ENCODE peak calls at places on chromosomes 11 and 22, in nine cellular contexts. W, I, O, Q, R, Y, N, J and C are unnamed samples. For H4K20me1, the result is how much of the 10 kb centered on the place peaks cover.

GRCh38 chr22:44842417-44842816 is 90.0 kb downstream of the ARHGAP8 start:
- DNase-seq in J (no peak), W (no peak), Q (no peak), R (no peak), O (no peak), I (no peak), Y (no peak), N (no peak), C (peak)

GRCh38 chr11:95549276-95549675 is 240.3 kb downstream of the FAM76B start:
- DNase-seq in W (no peak), N (no peak), O (no peak), J (no peak), Q (no peak), Y (no peak), R (no peak), I (no peak), C (no peak)

GRCh38 chr22:32122899-32123298 is 36.2 kb downstream of the C22orf42 start:
- DNase-seq in Q (no peak), I (no peak), O (no peak), Y (no peak), W (no peak), J (no peak), N (no peak), R (no peak), C (peak)

GRCh38 chr11:119055901-119056300 is 1.1 kb downstream of the HYOU1 start:
- DNase-seq in I (peak), W (peak), N (peak), Q (peak), J (peak), R (peak), O (peak), Y (peak), C (peak)

GRCh38 chr11:1778141-1778911 is 14.6 kb upstream of the CTSD start:
- DNase-seq in O (no peak), Y (no peak), J (peak), R (no peak), I (no peak), N (no peak), Q (no peak), W (no peak), C (peak)

GRCh38 chr11:27421819-27422494 is 50.6 kb downstream of the LGR4 start:
- DNase-seq in O (no peak), W (no peak), Q (no peak), I (peak), Y (no peak), R (no peak), N (no peak), J (no peak), C (no peak)

GRCh38 chr11:1640076-1640946 is 10.7 kb downstream of the KRTAP5-5 start:
- DNase-seq in Q (peak), N (peak), I (peak), J (peak), R (peak), Y (no peak), O (no peak), W (peak), C (peak)

GRCh38 chr22:27797793-27798525 is 3.6 kb downstream of the MN1 start:
- DNase-seq in Y (no peak), N (peak), O (no peak), R (no peak), J (no peak), I (no peak), Q (no peak), W (no peak), C (peak)

GRCh38 chr22:48309115-48309705 is 1518.5 kb downstream of the BRD1 start:
- DNase-seq in R (no peak), J (no peak), Y (no peak), O (no peak), Q (no peak), W (no peak), N (no peak), I (no peak), C (no peak)

GRCh38 chr11:6572215-6572614 is 31.2 kb downstream of the RRP8 start:
- DNase-seq in O (no peak), W (no peak), N (no peak), J (peak), Q (no peak), R (no peak), I (peak), Y (peak), C (peak)

GRCh38 chr11:117761993-117762392 is 35.0 kb downstream of the DSCAML1 start:
- DNase-seq in N (no peak), J (no peak), I (no peak), Y (no peak), R (no peak), O (no peak), W (no peak), Q (no peak), C (no peak)

GRCh38 chr11:2708151-2708581 is 8.4 kb upstream of the KCNQ1OT1 start:
- DNase-seq in Y (no peak), Q (no peak), R (no peak), O (no peak), W (no peak), N (no peak), J (no peak), I (no peak), C (peak)

GRCh38 chr11:57566035-57566504 is 1.4 kb downstream of the UBE2L6 start:
- DNase-seq in J (peak), O (no peak), R (no peak), Y (peak), W (peak), Q (peak), N (no peak), I (peak), C (peak)

GRCh38 chr11:64916040-64916847 is 765 bp downstream of the ATG2A start:
- DNase-seq in J (peak), I (peak), Y (peak), R (peak), O (no peak), W (peak), Q (peak), N (peak), C (peak)

GRCh38 chr11:4127357-4127756 is 32.8 kb downstream of the RRM1 start:
- DNase-seq in R (no peak), W (no peak), Q (no peak), Y (no peak), I (no peak), O (no peak), J (no peak), N (no peak), C (no peak)

GRCh38 chr11:92136792-92137191 is 87.8 kb upstream of the FAT3 start:
- DNase-seq in O (no peak), R (peak), W (peak), Q (no peak), I (no peak), N (peak), Y (no peak), J (no peak), C (no peak)

GRCh38 chr11:77779935-77780334 is 40.6 kb downstream of the RSF1 start:
- DNase-seq in R (peak), I (peak), W (peak), Y (peak), O (no peak), Q (no peak), J (peak), N (peak), C (peak)

GRCh38 chr11:71097506-71098240 is 154.7 kb downstream of the SHANK2 start:
- DNase-seq in Q (no peak), R (no peak), I (no peak), Y (no peak), O (no peak), W (no peak), J (no peak), N (no peak), C (peak)

GRCh38 chr11:68430384-68430783 is 30.2 kb upstream of the PPP6R3 start:
- DNase-seq in N (no peak), Q (no peak), W (no peak), Y (no peak), O (no peak), I (no peak), R (no peak), J (no peak), C (peak)

GRCh38 chr11:8262552-8263108 is 1.0 kb downstream of the LMO1 start:
- DNase-seq in J (peak), Q (no peak), I (peak), W (peak), Y (peak), O (no peak), N (peak), R (peak), C (peak)

GRCh38 chr11:61516675-61517516 is 8.3 kb downstream of the LRRC10B start:
- DNase-seq in J (no peak), Y (no peak), N (peak), I (peak), W (peak), R (peak), Q (peak), O (no peak), C (peak)

GRCh38 chr11:33941637-33942160 is 49.8 kb upstream of the LMO2 start:
- DNase-seq in O (peak), R (no peak), J (no peak), Y (no peak), I (no peak), Q (no peak), N (no peak), W (no peak), C (peak)
- H4K20me1 ChIP-seq in O (under half), R (under half), J (under half), Y (under half), I (under half), Q (under half), N (under half), W (under half), C (under half)

GRCh38 chr11:46347637-46348311 is 511 bp downstream of the DGKZ start:
- DNase-seq in N (no peak), Q (no peak), R (no peak), I (no peak), Y (no peak), O (no peak), W (no peak), J (no peak), C (peak)

GRCh38 chr11:46348566-46348981 is 1.3 kb downstream of the DGKZ start:
- DNase-seq in Y (no peak), N (no peak), I (no peak), W (no peak), R (no peak), Q (no peak), O (no peak), J (no peak), C (peak)

GRCh38 chr11:46345881-46346484 is 1.3 kb upstream of the DGKZ start:
- DNase-seq in Q (no peak), R (no peak), N (no peak), Y (no peak), O (no peak), I (no peak), W (no peak), J (peak), C (peak)

GRCh38 chr11:46345131-46345597 is 2.1 kb upstream of the DGKZ start:
- DNase-seq in W (no peak), R (peak), J (peak), I (no peak), Q (peak), N (peak), Y (no peak), O (no peak), C (peak)

GRCh38 chr11:46346886-46347636 is at the start of gene DGKZ:
- DNase-seq in Q (peak), R (peak), N (peak), Y (peak), O (peak), W (peak), I (peak), J (peak), C (peak)
- TF ChIP-seq CTCF in Q (peak), R (peak), N (peak), Y (peak), O (peak), W (peak), I (peak), J (peak), C (peak)

DNA sequence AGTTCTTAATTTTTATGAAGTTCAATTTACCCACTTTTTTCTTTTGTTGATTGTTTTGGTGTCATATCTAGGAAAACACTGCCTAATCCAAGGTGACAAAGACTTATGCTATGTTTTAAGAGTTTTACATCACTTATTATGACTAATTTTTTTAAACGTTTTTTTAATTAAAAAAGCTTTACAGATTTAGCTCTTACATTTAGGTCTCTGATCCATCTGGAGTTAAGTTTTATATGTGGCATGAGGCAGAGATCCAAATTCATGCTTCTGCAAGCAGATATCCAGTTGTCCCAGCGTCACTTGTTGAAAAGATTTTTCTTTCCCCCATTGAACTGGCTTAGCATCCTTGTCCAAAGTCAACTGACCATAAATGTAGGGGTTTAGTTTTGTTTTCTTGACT is 72.6 kb downstream of the PACSIN2 start:
- DNase-seq in Q (no peak), J (no peak), W (no peak), Y (no peak), I (no peak), N (no peak), O (no peak), R (no peak), C (no peak)
- H4K20me1 ChIP-seq in Q (under half), J (under half), W (under half), Y (half or more), I (under half), N (half or more), O (under half), R (half or more), C (under half)

GRCh38 chr11:16898274-16898985 is 115.8 kb downstream of the PLEKHA7 start:
- DNase-seq in I (no peak), W (no peak), R (no peak), Y (no peak), N (no peak), O (no peak), J (no peak), Q (no peak), C (no peak)

GRCh38 chr11:16902182-16902581 is 112.0 kb downstream of the PLEKHA7 start:
- DNase-seq in J (peak), N (no peak), W (no peak), R (no peak), Y (peak), I (no peak), Q (no peak), O (peak), C (no peak)

GRCh38 chr11:16899708-16900107 is 114.5 kb downstream of the PLEKHA7 start:
- DNase-seq in O (no peak), W (no peak), Y (no peak), R (no peak), Q (no peak), I (no peak), J (no peak), N (no peak), C (no peak)

GRCh38 chr11:16905375-16905774 is 108.8 kb downstream of the PLEKHA7 start:
- DNase-seq in O (no peak), R (no peak), Y (no peak), W (no peak), N (no peak), J (no peak), Q (no peak), I (no peak), C (no peak)

DNA sequence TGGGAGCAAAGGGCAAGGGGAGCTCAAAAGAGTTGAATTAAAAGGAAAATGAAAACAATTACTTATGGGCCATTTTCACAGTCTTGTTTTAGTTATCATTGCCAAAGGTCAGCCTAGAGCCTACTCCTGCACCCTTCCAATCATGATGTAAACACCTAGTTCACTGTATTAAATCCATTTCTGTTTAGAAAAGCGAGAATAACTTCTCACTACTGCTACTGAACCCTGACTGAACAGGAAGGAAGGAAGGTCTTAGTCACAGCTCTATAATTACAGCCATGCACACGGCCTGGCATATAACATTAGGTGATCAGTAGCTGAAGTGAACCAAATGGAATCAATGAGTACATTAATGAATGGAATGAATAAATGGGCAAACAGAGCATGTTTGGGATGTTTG is 111.2 kb downstream of the PLEKHA7 start:
- DNase-seq in W (no peak), I (no peak), N (no peak), O (no peak), Y (no peak), Q (no peak), J (peak), R (no peak), C (no peak)
- TF ChIP-seq CTCF in W (no peak), I (no peak), N (no peak), O (no peak), Y (no peak), Q (no peak), J (no peak), R (no peak), C (no peak)

GRCh38 chr11:62536301-62536957 is 10.2 kb downstream of the AHNAK start:
- DNase-seq in I (no peak), O (no peak), J (no peak), Y (no peak), R (peak), Q (no peak), N (no peak), W (no peak), C (peak)

GRCh38 chr11:62539238-62539925 is 7.2 kb downstream of the AHNAK start:
- DNase-seq in Y (peak), J (peak), R (no peak), N (peak), O (no peak), W (peak), I (peak), Q (no peak), C (peak)

GRCh38 chr11:62535802-62536201 is 10.8 kb downstream of the AHNAK start:
- DNase-seq in O (no peak), I (no peak), Q (no peak), R (no peak), Y (no peak), W (no peak), N (no peak), J (no peak), C (peak)

GRCh38 chr11:62540804-62541671 is 5.6 kb downstream of the AHNAK start:
- DNase-seq in I (no peak), N (no peak), W (no peak), Y (peak), J (no peak), R (no peak), Q (peak), O (no peak), C (peak)

GRCh38 chr11:62538470-62539237 is 8.0 kb downstream of the AHNAK start:
- DNase-seq in O (no peak), I (no peak), R (no peak), N (no peak), Q (peak), J (no peak), Y (no peak), W (no peak), C (peak)
- H4K20me1 ChIP-seq in O (under half), I (under half), R (under half), N (under half), Q (under half), J (under half), Y (half or more), W (half or more), C (half or more)

GRCh38 chr11:31943056-31943780 is 132.1 kb upstream of the PAX6 start:
- DNase-seq in Q (no peak), R (peak), I (no peak), O (no peak), N (peak), W (no peak), J (no peak), Y (no peak), C (no peak)
- TF ChIP-seq CTCF in Q (no peak), R (no peak), I (no peak), O (no peak), N (peak), W (no peak), J (no peak), Y (no peak), C (no peak)

GRCh38 chr22:37664249-37665101 is 6.0 kb downstream of the PDXP start:
- DNase-seq in W (no peak), N (no peak), I (no peak), Q (no peak), Y (no peak), O (no peak), R (no peak), J (no peak), C (peak)

GRCh38 chr22:37665487-37665886 is 7.0 kb downstream of the PDXP start:
- DNase-seq in N (no peak), O (no peak), Q (no peak), R (no peak), I (no peak), W (no peak), J (no peak), Y (no peak), C (peak)

GRCh38 chr22:37661160-37661924 is 2.8 kb downstream of the PDXP start:
- DNase-seq in O (no peak), W (peak), Y (peak), N (peak), Q (peak), J (peak), R (peak), I (peak), C (peak)

GRCh38 chr22:37662039-37662438 is 3.5 kb downstream of the PDXP start:
- DNase-seq in I (no peak), O (no peak), Y (no peak), J (no peak), R (no peak), W (no peak), Q (peak), N (no peak), C (peak)

GRCh38 chr22:37663521-37664140 is 5.1 kb downstream of the PDXP start:
- DNase-seq in Y (peak), N (no peak), I (peak), R (no peak), O (no peak), J (no peak), W (no peak), Q (no peak), C (peak)
- H4K20me1 ChIP-seq in Y (under half), N (half or more), I (under half), R (under half), O (under half), J (under half), W (under half), Q (under half), C (under half)

DNA sequence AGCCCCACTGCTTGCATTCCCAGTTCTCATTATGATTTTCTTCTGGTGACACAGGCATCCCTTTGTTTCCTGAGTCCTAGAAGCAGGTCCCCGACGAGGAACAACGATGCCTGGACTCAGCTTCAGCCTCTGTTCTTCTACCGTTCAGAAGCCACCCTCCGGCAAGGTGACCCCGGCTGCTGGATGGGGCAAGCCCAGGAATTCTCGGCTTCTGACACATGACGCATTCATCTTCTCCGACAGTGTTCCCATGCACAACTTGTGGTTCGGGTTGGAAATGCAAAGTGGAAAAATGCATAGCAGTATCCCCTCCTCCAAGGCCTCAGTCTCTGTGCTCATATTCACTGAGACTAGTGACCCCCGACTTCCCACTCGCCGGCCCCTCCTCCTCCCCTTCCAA is 70.1 kb upstream of the NTM start:
- DNase-seq in O (no peak), Y (no peak), N (no peak), J (no peak), Q (no peak), R (no peak), W (no peak), I (no peak), C (no peak)
- TF ChIP-seq CTCF in O (no peak), Y (no peak), N (no peak), J (no peak), Q (no peak), R (no peak), W (no peak), I (no peak), C (no peak)